ENCODE peak calls at places on chromosomes 6 and 20, in four cellular contexts. J is bronchial epithelial cell, O is SK-MEL-5, N is adrenal gland. D is an unnamed sample.

GRCh38 chr6:109793793-109794192 is 102.7 kb downstream of the FIG4 start:
- DNase-seq in J (peak), O (peak), N (peak), D (peak)

GRCh38 chr6:43120938-43121913 is 45.1 kb downstream of the PTK7 start:
- DNase-seq in J (peak), O (peak), N (peak), D (peak)

GRCh38 chr6:37517411-37517812 is 17.7 kb upstream of the CCDC167 start:
- DNase-seq in J (no peak), O (no peak), N (no peak), D (no peak)

GRCh38 chr6:169489642-169490408 is 212.0 kb downstream of the WDR27 start:
- DNase-seq in J (no peak), O (no peak), N (no peak), D (no peak)

GRCh38 chr6:151081658-151082057 is 158.1 kb upstream of the AKAP12 start:
- DNase-seq in J (no peak), O (no peak), N (no peak), D (no peak)

GRCh38 chr6:108945686-108946158 is 97.5 kb downstream of the ARMC2 start:
- DNase-seq in J (no peak), O (no peak), N (peak), D (peak)

GRCh38 chr6:148396411-148396810 is 53.8 kb downstream of the SASH1 start:
- DNase-seq in J (no peak), O (peak), N (no peak), D (no peak)

GRCh38 chr6:35449287-35449881 is 2.8 kb upstream of the FANCE start:
- DNase-seq in J (peak), O (peak), N (peak), D (no peak)

GRCh38 chr6:157124855-157125254 is 198.5 kb downstream of the TMEM242 start:
- DNase-seq in J (peak), O (no peak), N (no peak), D (no peak)

GRCh38 chr20:50645253-50646068 is 45.9 kb downstream of the RIPOR3 start:
- DNase-seq in J (peak), O (peak), N (peak), D (peak)

GRCh38 chr20:47733892-47734291 is 51.4 kb downstream of the SULF2 start:
- DNase-seq in J (no peak), O (peak), N (no peak), D (no peak)

GRCh38 chr20:35604444-35604750 is 11.2 kb upstream of the SPAG4 start:
- DNase-seq in J (peak), O (peak), N (no peak), D (no peak)